ENCODE peak calls at places on chromosomes 4 and X, in six cellular contexts. M is cardiac fibroblast; R is OCI-LY7; Z is A549; B is CD4-positive, alpha-beta T cell; E is epithelial cell of esophagus. I is an unnamed sample.

GRCh38 chrX:47815901-47816845 is 20.5 kb upstream of the ZNF81 start:
- DNase-seq in M (peak; percentile 35), R (no peak), Z (no peak), B (no peak), E (peak; percentile 56), I (no peak)

GRCh38 chr4:67581208-67581857 is 22.8 kb downstream of the STAP1 start:
- DNase-seq in M (no peak), R (no peak), Z (no peak), B (no peak), E (no peak), I (peak; percentile 24)

GRCh38 chr4:7803992-7804758 is 135.5 kb downstream of the AFAP1 start:
- DNase-seq in M (peak; percentile 87), R (peak; percentile 72), Z (peak; percentile 78), B (peak; percentile 76), E (peak; percentile 75), I (peak; percentile 82)

GRCh38 chr4:53012738-53013137 is 150.6 kb downstream of the RASL11B start:
- DNase-seq in M (peak; percentile 71), R (no peak), Z (no peak), B (no peak), E (no peak), I (no peak)

GRCh38 chr4:6918345-6918744 is 8.7 kb downstream of the TBC1D14 start:
- DNase-seq in M (no peak), R (peak; percentile 22), Z (no peak), B (no peak), E (no peak), I (no peak)

GRCh38 chrX:1524874-1525582 is 12.0 kb downstream of the P2RY8 start:
- DNase-seq in M (no peak), R (no peak), Z (no peak), B (no peak), E (no peak), I (no peak)

GRCh38 chrX:153450114-153450948 is 4.5 kb upstream of the TREX2 start:
- DNase-seq in M (no peak), R (no peak), Z (no peak), B (no peak), E (no peak), I (no peak)

GRCh38 chr4:23373269-23373668 is 516.6 kb downstream of the PPARGC1A start:
- DNase-seq in M (peak; percentile 63), R (no peak), Z (peak; percentile 1), B (no peak), E (peak; percentile 93), I (no peak)

GRCh38 chr4:26161030-26161824 is 159.6 kb upstream of the RBPJ start:
- DNase-seq in M (no peak), R (peak; percentile 19), Z (no peak), B (no peak), E (no peak), I (no peak)

GRCh38 chr4:77269505-77269904 is 112.5 kb downstream of the CCNG2 start:
- DNase-seq in M (no peak), R (no peak), Z (no peak), B (no peak), E (peak; percentile 69), I (no peak)

GRCh38 chrX:119488749-119489148 is 20.5 kb downstream of the SLC25A5 start:
- DNase-seq in M (peak; percentile 68), R (peak; percentile 45), Z (no peak), B (peak; percentile 15), E (peak; percentile 54), I (peak; percentile 60)

GRCh38 chr4:42237010-42237409 is 84.6 kb upstream of the BEND4 start:
- DNase-seq in M (no peak), R (no peak), Z (no peak), B (no peak), E (no peak), I (no peak)

GRCh38 chrX:115898382-115899001 is 272.1 kb upstream of the AGTR2 start:
- DNase-seq in M (no peak), R (peak; percentile 29), Z (no peak), B (peak; percentile 68), E (no peak), I (peak; percentile 59)

GRCh38 chrX:37905436-37906147 is 58.2 kb upstream of the DYNLT3 start:
- DNase-seq in M (peak; percentile 9), R (no peak), Z (peak; percentile 10), B (peak; percentile 5), E (peak; percentile 4), I (no peak)

GRCh38 chr4:40550900-40551546 is 78.6 kb downstream of the RBM47 start:
- DNase-seq in M (peak; percentile 74), R (peak; percentile 85), Z (peak; percentile 25), B (no peak), E (peak; percentile 75), I (peak; percentile 52)

GRCh38 chr4:134201216-134202098 is at the start of gene PABPC4L:
- DNase-seq in M (peak; percentile 78), R (no peak), Z (peak; percentile 8), B (no peak), E (peak; percentile 52), I (no peak)

GRCh38 chrX:149453030-149453429 is 52.1 kb downstream of the IDS start:
- DNase-seq in M (peak; percentile 37), R (no peak), Z (peak; percentile 8), B (no peak), E (peak; percentile 66), I (no peak)

GRCh38 chr4:188262464-188262863 is 123.2 kb downstream of the TRIML1 start:
- DNase-seq in M (no peak), R (no peak), Z (no peak), B (no peak), E (peak; percentile 42), I (no peak)

GRCh38 chr4:3201718-3202702 is 46.9 kb upstream of the MSANTD1 start:
- DNase-seq in M (peak; percentile 12), R (peak; percentile 61), Z (no peak), B (peak; percentile 52), E (no peak), I (peak; percentile 68)

GRCh38 chrX:7270018-7270417 is 122.1 kb upstream of the PUDP start:
- DNase-seq in M (no peak), R (no peak), Z (no peak), B (no peak), E (peak; percentile 7), I (no peak)

GRCh38 chrX:66360894-66361293 is 196.8 kb downstream of the HEPH start:
- DNase-seq in M (no peak), R (no peak), Z (no peak), B (no peak), E (no peak), I (no peak)

GRCh38 chr4:17721496-17722360 is 59.7 kb downstream of the FAM184B start:
- DNase-seq in M (peak; percentile 53), R (no peak), Z (no peak), B (no peak), E (peak; percentile 19), I (no peak)

GRCh38 chr4:88033309-88033708 is 25.9 kb downstream of the PKD2 start:
- DNase-seq in M (peak; percentile 78), R (peak; percentile 65), Z (peak; percentile 23), B (no peak), E (peak; percentile 72), I (peak; percentile 38)

GRCh38 chrX:153804100-153804595 is 9.7 kb downstream of the SSR4 start:
- DNase-seq in M (no peak), R (no peak), Z (no peak), B (no peak), E (no peak), I (no peak)

GRCh38 chr4:55181606-55182005 is 56.2 kb upstream of the KDR start:
- DNase-seq in M (peak; percentile 78), R (no peak), Z (no peak), B (no peak), E (no peak), I (no peak)

GRCh38 chrX:45515262-45516215 is 314.9 kb upstream of the DIPK2B start:
- DNase-seq in M (peak; percentile 90), R (no peak), Z (peak; percentile 56), B (peak; percentile 22), E (peak; percentile 95), I (peak; percentile 25)

GRCh38 chrX:5458300-5458699 is 770.4 kb downstream of the NLGN4X start:
- DNase-seq in M (no peak), R (peak; percentile 21), Z (no peak), B (no peak), E (no peak), I (no peak)
- TF ChIP-seq CTCF in M (no peak), R (peak; percentile 52), Z (no peak), B (no peak), E (no peak), I (no peak)

DNA sequence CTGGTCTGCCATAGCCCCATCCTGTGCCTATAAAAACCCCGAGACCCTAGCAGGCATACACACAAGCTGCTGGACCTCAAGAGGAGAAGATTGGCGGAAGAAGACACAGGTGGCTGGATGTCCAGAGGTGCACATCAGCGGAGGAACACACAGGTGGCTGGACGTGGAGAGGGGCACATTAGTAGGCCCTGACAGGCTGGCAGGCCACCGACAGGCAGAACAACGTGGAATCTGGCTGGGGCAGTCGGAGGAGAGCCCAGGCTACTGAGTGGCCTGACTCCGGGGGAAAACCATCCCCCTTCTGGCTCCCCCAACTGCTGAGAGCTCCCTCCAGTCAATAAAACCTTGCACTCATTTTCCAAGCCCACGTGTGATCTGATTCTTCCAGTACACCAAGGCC is 512.5 kb upstream of the AMOT start:
- DNase-seq in M (no peak), R (no peak), Z (no peak), B (no peak), E (no peak), I (no peak)
- TF ChIP-seq CTCF in M (no peak), R (no peak), Z (no peak), B (no peak), E (no peak), I (no peak)

GRCh38 chr4:159900562-159900961 is 797.7 kb downstream of the RAPGEF2 start:
- DNase-seq in M (no peak), R (no peak), Z (no peak), B (no peak), E (peak; percentile 1), I (no peak)
- TF ChIP-seq CTCF in M (no peak), R (no peak), Z (no peak), B (no peak), E (peak; percentile 28), I (no peak)

GRCh38 chr4:108473163-108473720 is 147.1 kb upstream of the RPL34 start:
- DNase-seq in M (no peak), R (no peak), Z (no peak), B (no peak), E (no peak), I (no peak)
- TF ChIP-seq CTCF in M (no peak), R (no peak), Z (no peak), B (peak; percentile 37), E (no peak), I (no peak)

DNA sequence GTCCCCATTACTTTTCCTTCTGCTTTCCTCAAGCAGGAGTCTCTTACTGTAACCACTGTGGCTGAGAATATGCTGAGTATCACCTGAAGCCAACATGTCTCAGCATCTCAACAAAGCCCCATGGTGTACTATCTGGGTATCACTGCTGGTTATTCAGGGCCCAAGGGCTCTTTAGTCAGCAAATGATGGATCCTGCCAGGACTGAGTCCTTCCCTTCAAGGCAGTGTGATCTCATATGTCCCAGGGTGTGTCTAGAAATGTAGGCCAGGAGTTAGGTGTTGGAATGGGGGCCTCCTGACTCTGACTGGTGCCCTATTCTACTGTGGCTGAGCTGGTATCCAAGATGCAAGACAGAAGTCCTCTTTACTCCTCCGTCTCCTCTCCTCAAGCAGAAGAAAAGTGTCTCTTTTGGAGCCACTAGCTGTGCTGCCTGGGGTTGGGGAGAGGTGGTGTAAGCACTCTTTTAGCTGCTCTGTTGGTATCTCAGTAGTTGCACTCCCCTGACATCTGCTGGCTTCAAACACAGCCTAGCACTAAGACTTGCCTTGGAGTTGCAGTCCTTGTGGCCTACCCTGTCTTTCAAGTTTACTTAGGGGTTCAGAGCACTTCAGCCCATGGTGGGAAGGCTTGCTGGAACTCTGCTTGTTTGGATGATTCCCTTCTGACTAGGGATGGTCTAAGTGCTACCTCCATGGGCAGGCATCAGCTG is 28.6 kb downstream of the OCIAD2 start:
- DNase-seq in M (no peak), R (peak; percentile 33), Z (no peak), B (no peak), E (peak; percentile 93), I (no peak)
- TF ChIP-seq CTCF in M (no peak), R (peak; percentile 32), Z (no peak), B (no peak), E (peak; percentile 14), I (no peak)